ENCODE peak calls at places on chromosomes 13 and 19, in seven cellular contexts. S, Y, F, Z, D, W and U are unnamed samples.

GRCh38 chr19:4584670-4585460 is 25.4 kb upstream of the SEMA6B start:
- DNase-seq in S (no peak), Y (no peak), D (no peak), Z (no peak), F (no peak), W (peak; percentile 81), U (no peak)

GRCh38 chr19:1811472-1811894 is 593 bp downstream of the ATP8B3 start:
- DNase-seq in Z (peak; percentile 24), Y (peak; percentile 78), W (peak; percentile 94), D (peak; percentile 56), S (peak; percentile 82), F (peak; percentile 16), U (no peak)

GRCh38 chr13:113969973-113970611 is 3.8 kb downstream of the C13orf46 start:
- DNase-seq in F (no peak), Z (no peak), S (peak; percentile 76), D (no peak), W (peak; percentile 79), Y (peak; percentile 72), U (no peak)

GRCh38 chr19:7159105-7159933 is 89.8 kb downstream of the ZNF557 start:
- DNase-seq in F (peak; percentile 95), Z (peak; percentile 89), S (peak; percentile 40), D (peak; percentile 88), Y (peak; percentile 53), W (no peak), U (peak; percentile 92)

GRCh38 chr19:18348171-18348570 is 7.8 kb downstream of the PGPEP1 start:
- DNase-seq in D (no peak), W (no peak), F (no peak), Z (no peak), Y (no peak), S (no peak), U (no peak)

GRCh38 chr13:35784286-35784951 is 307.9 kb upstream of the MAB21L1 start:
- DNase-seq in Y (no peak), S (no peak), D (no peak), F (no peak), Z (no peak), W (no peak), U (no peak)

GRCh38 chr13:100751826-100752225 is 77.2 kb upstream of the TMTC4 start:
- DNase-seq in Z (no peak), D (no peak), Y (no peak), W (no peak), S (no peak), F (no peak), U (no peak)

GRCh38 chr19:55305491-55305890 is 19.6 kb downstream of the TMEM150B start:
- DNase-seq in Z (peak; percentile 27), F (peak; percentile 26), Y (no peak), D (no peak), S (no peak), W (no peak), U (no peak)

GRCh38 chr13:108220042-108220441 is 1.9 kb downstream of the ABHD13 start:
- DNase-seq in Y (peak; percentile 62), Z (no peak), D (no peak), W (no peak), F (no peak), S (peak; percentile 58), U (no peak)

GRCh38 chr13:73278186-73278585 is 219.4 kb downstream of the KLF5 start:
- DNase-seq in Z (no peak), Y (no peak), S (no peak), F (no peak), W (no peak), D (no peak), U (no peak)

GRCh38 chr19:28697308-28697707 is 515.6 kb downstream of the UQCRFS1 start:
- DNase-seq in D (no peak), F (no peak), Z (no peak), Y (no peak), W (no peak), S (no peak), U (no peak)

GRCh38 chr19:1001538-1002166 is 1.4 kb downstream of the GRIN3B start:
- DNase-seq in Z (peak; percentile 38), Y (peak; percentile 60), W (peak; percentile 86), D (no peak), S (peak; percentile 65), F (no peak), U (no peak)

GRCh38 chr19:35107541-35107939 is 8.1 kb upstream of the FXYD3 start:
- DNase-seq in Y (no peak), F (peak; percentile 8), D (no peak), Z (peak; percentile 72), S (peak; percentile 78), W (no peak), U (no peak)

GRCh38 chr19:10001899-10002298 is 8.4 kb downstream of the COL5A3 start:
- DNase-seq in Z (peak; percentile 14), W (no peak), S (peak; percentile 76), F (peak; percentile 17), Y (no peak), D (peak; percentile 66), U (no peak)

GRCh38 chr13:44068169-44068568 is 188.5 kb downstream of the LACC1 start:
- DNase-seq in Y (no peak), F (peak; percentile 17), D (no peak), Z (peak; percentile 21), S (no peak), W (no peak), U (no peak)

GRCh38 chr19:36363845-36364244 is 15.2 kb downstream of the ZFP14 start:
- DNase-seq in S (no peak), Y (no peak), W (no peak), Z (no peak), D (no peak), F (no peak), U (no peak)

GRCh38 chr19:35295792-35296462 is 4.0 kb downstream of the MAG start:
- DNase-seq in W (no peak), Z (no peak), D (no peak), S (peak; percentile 16), Y (no peak), F (no peak), U (no peak)

GRCh38 chr13:77779461-77780272 is 82.2 kb downstream of the SLAIN1 start:
- DNase-seq in Y (peak; percentile 69), Z (peak; percentile 90), D (no peak), S (peak; percentile 11), W (no peak), F (peak; percentile 88), U (peak; percentile 5)

GRCh38 chr13:112839347-112840105 is 129.5 kb upstream of the MCF2L start:
- DNase-seq in Y (no peak), S (no peak), W (no peak), F (peak; percentile 50), Z (peak; percentile 60), D (no peak), U (peak; percentile 31)

GRCh38 chr13:110312669-110313031 is 5.6 kb downstream of the COL4A2 start:
- DNase-seq in S (no peak), Z (peak; percentile 80), Y (no peak), D (no peak), F (peak; percentile 43), W (no peak), U (peak; percentile 80)

GRCh38 chr13:29918845-29919244 is 68.4 kb upstream of the UBL3 start:
- DNase-seq in Z (peak; percentile 85), Y (no peak), S (no peak), F (peak; percentile 80), D (no peak), W (no peak), U (peak; percentile 75)

GRCh38 chr13:49585220-49586157 is at the start of gene RCBTB1:
- DNase-seq in Z (peak; percentile 72), S (peak; percentile 69), Y (peak; percentile 66), D (peak; percentile 79), W (peak; percentile 89), F (peak; percentile 58), U (no peak)

GRCh38 chr13:79645569-79645968 is 164.6 kb downstream of the NDFIP2 start:
- DNase-seq in F (no peak), D (no peak), S (no peak), Y (no peak), W (no peak), Z (no peak), U (no peak)

GRCh38 chr13:86974995-86975328 is 696.2 kb upstream of the SLITRK5 start:
- DNase-seq in D (no peak), S (no peak), W (no peak), Z (no peak), Y (no peak), F (no peak), U (no peak)

GRCh38 chr13:52405369-52405766 is 604 bp downstream of the THSD1 start:
- DNase-seq in S (no peak), W (no peak), Z (no peak), D (no peak), F (no peak), Y (no peak), U (no peak)
- H3K4me3 ChIP-seq in S (peak overlapping the region; percentile 40), W (peak overlapping the region; percentile 41), Z (peak overlapping the region; percentile 73), D (peak overlapping the region; percentile 68), F (peak overlapping the region; percentile 75), Y (peak overlapping the region; percentile 47), U (peak overlapping the region; percentile 66)

GRCh38 chr19:13093407-13094284 is 9.0 kb downstream of the LYL1 start:
- DNase-seq in Z (peak; percentile 89), S (peak; percentile 86), Y (peak; percentile 83), D (peak; percentile 89), F (peak; percentile 83), W (peak; percentile 90), U (no peak)
- H3K4me3 ChIP-seq in Z (no peak overlapping the region), S (no peak overlapping the region), Y (no peak overlapping the region), D (no peak overlapping the region), F (no peak overlapping the region), W (no peak overlapping the region), U (no peak overlapping the region)

GRCh38 chr19:48752511-48753365 is at the start of gene FUT1:
- DNase-seq in S (peak; percentile 76), W (peak; percentile 92), Y (peak; percentile 83), D (peak; percentile 79), Z (peak; percentile 43), F (no peak), U (no peak)
- H3K4me3 ChIP-seq in S (peak within 1 kb of the TSS; percentile 22), W (peak within 1 kb of the TSS; percentile 58), Y (peak within 1 kb of the TSS; percentile 40), D (peak within 1 kb of the TSS; percentile 63), Z (peak within 1 kb of the TSS; percentile 41), F (peak within 1 kb of the TSS; percentile 4), U (peak within 1 kb of the TSS; percentile 30)

GRCh38 chr19:3477506-3477905 is 2.8 kb downstream of the SMIM24 start:
- DNase-seq in D (no peak), F (no peak), Z (no peak), S (no peak), Y (no peak), W (no peak), U (no peak)

GRCh38 chr19:3476830-3477229 is 3.5 kb downstream of the SMIM24 start:
- DNase-seq in Y (no peak), D (no peak), W (no peak), S (no peak), Z (no peak), F (no peak), U (no peak)

GRCh38 chr19:3479177-3479818 is 1.0 kb downstream of the SMIM24 start:
- DNase-seq in Z (no peak), W (no peak), D (no peak), Y (no peak), F (no peak), S (peak; percentile 37), U (no peak)

GRCh38 chr19:3479819-3480215 is 508 bp downstream of the SMIM24 start:
- DNase-seq in S (no peak), Y (no peak), Z (no peak), D (no peak), F (no peak), W (no peak), U (no peak)

GRCh38 chr19:3478409-3479176 is 1.7 kb downstream of the SMIM24 start:
- DNase-seq in F (no peak), Z (no peak), W (no peak), D (no peak), Y (no peak), S (no peak), U (no peak)
- H3K4me3 ChIP-seq in F (no peak overlapping the region), Z (no peak overlapping the region), W (no peak overlapping the region), D (no peak overlapping the region), Y (no peak overlapping the region), S (no peak overlapping the region), U (no peak overlapping the region)